ENCODE peak calls at places on chromosomes 16 and 17, in five cellular contexts. One of them, this sample, is unnamed.

GRCh38 chr17:60134396-60135159 is 15.2 kb upstream of the CA4 start:
- DNase-seq in fibroblast of the aortic adventitia: peak
- DNase-seq in Peyer's patch: no peak
- DNase-seq in GM06990: no peak
- DNase-seq in psoas muscle: no peak
- DNase-seq in this sample: peak

GRCh38 chr17:59284317-59284716 is 47.1 kb upstream of the YPEL2 start:
- DNase-seq in fibroblast of the aortic adventitia: no peak
- DNase-seq in Peyer's patch: no peak
- DNase-seq in GM06990: no peak
- DNase-seq in psoas muscle: no peak
- DNase-seq in this sample: no peak

GRCh38 chr16:20280259-20280658 is 47.1 kb downstream of the GP2 start:
- DNase-seq in fibroblast of the aortic adventitia: no peak
- DNase-seq in Peyer's patch: no peak
- DNase-seq in GM06990: no peak
- DNase-seq in psoas muscle: no peak
- DNase-seq in this sample: no peak

GRCh38 chr16:85735225-85735722 is 15.6 kb downstream of the C16orf74 start:
- DNase-seq in fibroblast of the aortic adventitia: no peak
- DNase-seq in Peyer's patch: peak
- DNase-seq in GM06990: peak
- DNase-seq in psoas muscle: no peak
- DNase-seq in this sample: peak

GRCh38 chr17:2482218-2482617 is 29.5 kb downstream of the METTL16 start:
- DNase-seq in fibroblast of the aortic adventitia: no peak
- DNase-seq in Peyer's patch: no peak
- DNase-seq in GM06990: no peak
- DNase-seq in psoas muscle: no peak
- DNase-seq in this sample: peak

GRCh38 chr16:58028541-58029070 is 3.1 kb downstream of the MMP15 start:
- DNase-seq in fibroblast of the aortic adventitia: no peak
- DNase-seq in Peyer's patch: no peak
- DNase-seq in GM06990: no peak
- DNase-seq in psoas muscle: no peak
- DNase-seq in this sample: no peak

GRCh38 chr16:69171325-69172095 is 15.5 kb upstream of the SNTB2 start:
- DNase-seq in fibroblast of the aortic adventitia: peak
- DNase-seq in Peyer's patch: no peak
- DNase-seq in GM06990: no peak
- DNase-seq in psoas muscle: no peak
- DNase-seq in this sample: no peak

GRCh38 chr17:10166181-10166935 is 32.0 kb downstream of the GAS7 start:
- DNase-seq in fibroblast of the aortic adventitia: no peak
- DNase-seq in Peyer's patch: no peak
- DNase-seq in GM06990: no peak
- DNase-seq in psoas muscle: no peak
- DNase-seq in this sample: no peak

GRCh38 chr17:45389354-45389753 is 43.3 kb downstream of the ARHGAP27 start:
- DNase-seq in fibroblast of the aortic adventitia: no peak
- DNase-seq in Peyer's patch: no peak
- DNase-seq in GM06990: no peak
- DNase-seq in psoas muscle: no peak
- DNase-seq in this sample: no peak

GRCh38 chr17:30155389-30155788 is 38.8 kb downstream of the NSRP1 start:
- DNase-seq in fibroblast of the aortic adventitia: no peak
- DNase-seq in Peyer's patch: no peak
- DNase-seq in GM06990: no peak
- DNase-seq in psoas muscle: no peak
- DNase-seq in this sample: no peak

GRCh38 chr16:15775663-15776304 is 81.0 kb downstream of the MYH11 start:
- DNase-seq in fibroblast of the aortic adventitia: peak
- DNase-seq in Peyer's patch: no peak
- DNase-seq in GM06990: no peak
- DNase-seq in psoas muscle: no peak
- DNase-seq in this sample: no peak

GRCh38 chr17:44121206-44121605 is 2.2 kb downstream of the HDAC5 start:
- DNase-seq in fibroblast of the aortic adventitia: no peak
- DNase-seq in Peyer's patch: no peak
- DNase-seq in GM06990: no peak
- DNase-seq in psoas muscle: no peak
- DNase-seq in this sample: no peak
- H3K4me3 ChIP-seq in fibroblast of the aortic adventitia: peak
- H3K4me3 ChIP-seq in Peyer's patch: no peak
- H3K4me3 ChIP-seq in GM06990: no peak
- H3K4me3 ChIP-seq in psoas muscle: peak
- H3K4me3 ChIP-seq in this sample: no peak

GRCh38 chr17:34725740-34726139 is 146.4 kb downstream of the TMEM132E start:
- DNase-seq in fibroblast of the aortic adventitia: no peak
- DNase-seq in Peyer's patch: no peak
- DNase-seq in GM06990: no peak
- DNase-seq in psoas muscle: no peak
- DNase-seq in this sample: no peak

GRCh38 chr17:34727601-34728000 is 148.2 kb downstream of the TMEM132E start:
- DNase-seq in fibroblast of the aortic adventitia: no peak
- DNase-seq in Peyer's patch: no peak
- DNase-seq in GM06990: no peak
- DNase-seq in psoas muscle: no peak
- DNase-seq in this sample: no peak

GRCh38 chr17:34723875-34724274 is 144.5 kb downstream of the TMEM132E start:
- DNase-seq in fibroblast of the aortic adventitia: no peak
- DNase-seq in Peyer's patch: no peak
- DNase-seq in GM06990: no peak
- DNase-seq in psoas muscle: no peak
- DNase-seq in this sample: no peak

GRCh38 chr17:34726536-34727384 is 147.4 kb downstream of the TMEM132E start:
- DNase-seq in fibroblast of the aortic adventitia: no peak
- DNase-seq in Peyer's patch: no peak
- DNase-seq in GM06990: no peak
- DNase-seq in psoas muscle: no peak
- DNase-seq in this sample: no peak

DNA sequence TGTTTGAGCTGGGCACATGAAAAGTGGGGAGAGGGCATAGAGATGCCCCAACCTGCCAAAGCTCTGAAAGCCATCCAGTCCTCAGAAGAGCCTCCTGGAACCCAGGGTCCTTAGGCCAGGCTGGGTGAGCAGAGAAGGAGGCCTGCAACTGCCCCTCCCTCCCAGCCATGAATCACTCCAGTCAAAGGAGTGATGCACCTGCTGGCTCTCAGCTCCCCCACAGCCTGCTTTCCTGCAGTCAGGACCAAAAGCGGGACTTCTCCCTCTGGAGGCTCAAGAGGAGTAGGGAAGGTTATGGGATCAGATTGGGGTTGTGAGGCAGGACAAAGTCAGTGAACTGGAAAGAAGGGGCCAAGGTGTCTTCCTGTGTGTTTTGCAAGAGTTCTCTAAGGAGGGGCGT is 145.6 kb downstream of the TMEM132E start:
- DNase-seq in fibroblast of the aortic adventitia: no peak
- DNase-seq in Peyer's patch: no peak
- DNase-seq in GM06990: no peak
- DNase-seq in psoas muscle: no peak
- DNase-seq in this sample: no peak
- H3K4me3 ChIP-seq in fibroblast of the aortic adventitia: no peak
- H3K4me3 ChIP-seq in Peyer's patch: no peak
- H3K4me3 ChIP-seq in GM06990: no peak
- H3K4me3 ChIP-seq in psoas muscle: no peak
- H3K4me3 ChIP-seq in this sample: no peak

DNA sequence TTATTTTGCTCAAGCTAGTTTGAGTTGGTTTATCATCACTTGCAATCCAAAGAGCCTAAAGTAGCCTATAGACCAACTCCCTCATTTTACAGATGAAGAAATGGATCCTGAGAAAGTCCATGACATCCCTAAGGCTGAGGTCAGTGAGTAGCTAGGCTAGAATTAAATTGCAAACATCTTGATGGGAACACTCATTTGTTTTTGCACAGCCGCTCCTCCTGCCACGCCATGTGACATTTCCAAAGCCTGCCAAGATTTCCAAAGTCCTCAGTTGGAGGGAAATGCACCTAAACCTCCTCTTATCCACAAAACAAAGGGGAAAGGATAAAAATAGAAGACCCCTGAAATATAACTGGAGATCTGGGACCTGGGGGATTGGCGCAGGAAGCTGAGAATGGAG is 15.0 kb downstream of the TMEM92 start:
- DNase-seq in fibroblast of the aortic adventitia: peak
- DNase-seq in Peyer's patch: no peak
- DNase-seq in GM06990: no peak
- DNase-seq in psoas muscle: no peak
- DNase-seq in this sample: no peak
- H3K4me3 ChIP-seq in fibroblast of the aortic adventitia: peak
- H3K4me3 ChIP-seq in Peyer's patch: no peak
- H3K4me3 ChIP-seq in GM06990: no peak
- H3K4me3 ChIP-seq in psoas muscle: no peak
- H3K4me3 ChIP-seq in this sample: no peak

GRCh38 chr16:67184453-67185002 is 765 bp upstream of the MATCAP1 start:
- DNase-seq in fibroblast of the aortic adventitia: no peak
- DNase-seq in Peyer's patch: no peak
- DNase-seq in GM06990: no peak
- DNase-seq in psoas muscle: no peak
- DNase-seq in this sample: no peak

GRCh38 chr16:67186550-67186950 is 2.8 kb upstream of the MATCAP1 start:
- DNase-seq in fibroblast of the aortic adventitia: no peak
- DNase-seq in Peyer's patch: no peak
- DNase-seq in GM06990: no peak
- DNase-seq in psoas muscle: no peak
- DNase-seq in this sample: no peak

GRCh38 chr16:67185866-67186134 is 2.0 kb upstream of the MATCAP1 start:
- DNase-seq in fibroblast of the aortic adventitia: no peak
- DNase-seq in Peyer's patch: no peak
- DNase-seq in GM06990: no peak
- DNase-seq in psoas muscle: no peak
- DNase-seq in this sample: no peak

GRCh38 chr16:67183627-67184452 is at the start of gene MATCAP1:
- DNase-seq in fibroblast of the aortic adventitia: peak
- DNase-seq in Peyer's patch: peak
- DNase-seq in GM06990: peak
- DNase-seq in psoas muscle: peak
- DNase-seq in this sample: peak

DNA sequence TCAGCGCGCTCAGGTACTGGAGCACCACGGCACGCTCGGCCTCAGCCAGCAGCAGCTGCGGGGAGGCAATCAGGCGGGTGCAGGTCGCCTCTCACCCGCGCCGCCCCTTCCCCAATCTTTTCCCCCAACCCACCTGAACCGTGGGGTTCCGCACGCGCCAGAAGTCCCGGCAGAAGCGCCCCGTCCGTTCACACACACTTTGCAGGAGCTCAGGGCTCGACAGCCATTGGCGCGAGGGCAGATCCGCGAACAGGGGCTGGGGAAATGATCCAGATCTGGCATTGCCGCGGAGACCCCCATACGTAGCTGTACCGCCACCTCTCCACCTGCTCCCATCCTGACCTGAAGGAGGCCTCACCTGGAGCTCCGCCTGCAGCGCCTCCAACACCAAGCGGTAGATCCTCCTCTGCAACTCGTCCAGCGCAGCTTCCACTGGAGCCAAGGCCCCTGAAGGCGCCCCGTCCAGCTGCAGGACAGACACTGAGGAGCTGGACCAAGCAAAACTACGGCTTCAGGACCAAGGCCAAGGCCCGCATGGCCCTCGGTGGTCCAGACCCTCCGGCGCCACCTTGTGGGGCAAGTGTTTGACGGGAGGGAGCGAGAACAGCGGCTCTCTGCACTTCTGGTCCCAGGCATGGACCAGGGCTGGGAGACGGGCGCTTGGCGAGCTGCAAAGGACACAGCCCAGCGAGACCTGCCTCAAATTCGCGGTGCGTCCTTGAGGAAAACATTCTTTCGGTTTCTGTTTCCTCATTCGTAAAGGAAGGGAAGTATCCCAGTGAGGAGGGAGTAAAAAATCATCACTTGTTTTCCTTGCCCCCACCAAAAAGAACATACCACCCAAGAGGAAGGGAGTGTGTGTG is 1.5 kb upstream of the MATCAP1 start:
- DNase-seq in fibroblast of the aortic adventitia: peak
- DNase-seq in Peyer's patch: peak
- DNase-seq in GM06990: peak
- DNase-seq in psoas muscle: peak
- DNase-seq in this sample: peak
- H3K4me3 ChIP-seq in fibroblast of the aortic adventitia: peak
- H3K4me3 ChIP-seq in Peyer's patch: no peak
- H3K4me3 ChIP-seq in GM06990: no peak
- H3K4me3 ChIP-seq in psoas muscle: peak
- H3K4me3 ChIP-seq in this sample: peak

DNA sequence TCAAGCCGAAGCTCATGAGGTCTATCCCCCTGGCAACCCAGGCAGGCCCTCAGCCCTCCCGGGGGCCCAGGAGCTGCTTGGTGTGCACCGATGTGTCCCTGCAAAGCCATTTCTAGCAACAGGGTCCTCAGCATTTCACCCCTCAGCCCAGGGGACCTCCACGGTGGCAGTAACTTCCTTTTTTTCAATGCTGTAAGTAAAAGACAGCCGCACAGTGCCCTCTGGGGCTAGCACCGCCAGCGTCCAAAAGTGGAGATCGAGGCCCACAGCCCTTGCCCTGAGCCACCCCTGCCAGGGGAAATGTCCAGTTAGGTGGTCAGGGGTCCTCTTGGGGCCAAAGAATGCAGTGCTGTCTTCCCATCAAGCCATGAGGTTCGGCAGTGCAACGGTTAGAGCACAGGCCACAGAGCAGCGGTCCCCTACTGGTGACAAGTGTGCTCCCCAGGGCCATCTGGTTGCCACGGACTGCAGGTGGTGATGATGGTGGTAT is 79.9 kb downstream of the LITAF start:
- DNase-seq in fibroblast of the aortic adventitia: no peak
- DNase-seq in Peyer's patch: peak
- DNase-seq in GM06990: no peak
- DNase-seq in psoas muscle: no peak
- DNase-seq in this sample: no peak
- H3K4me3 ChIP-seq in fibroblast of the aortic adventitia: no peak
- H3K4me3 ChIP-seq in Peyer's patch: no peak
- H3K4me3 ChIP-seq in GM06990: no peak
- H3K4me3 ChIP-seq in psoas muscle: no peak
- H3K4me3 ChIP-seq in this sample: no peak